ENCODE peak calls at places on chromosomes 13 and 19, in four cellular contexts. G is effector CD4-positive, alpha-beta T cell; O is NCI-H187 treated with DMSO at 0.1 percent for 48 hours; Y is NCI-H2081 treated with DMSO at 0.1 percent for 48 hours. P is an unnamed sample.

GRCh38 chr19:3932931-3933810 is at the start of gene NMRK2:
- DNase-seq in G (no peak), Y (no peak), O (no peak), P (no peak)

GRCh38 chr13:102693781-102694180 is 1.1 kb downstream of the METTL21C start:
- DNase-seq in G (no peak), Y (no peak), O (no peak), P (no peak)

GRCh38 chr19:56538254-56538760 is 441 bp upstream of the ZFP28 start:
- DNase-seq in G (peak), Y (peak), O (no peak), P (peak)

GRCh38 chr19:54572696-54573311 is 786 bp upstream of the LILRA2 start:
- DNase-seq in O (no peak), Y (no peak), G (no peak), P (no peak)

GRCh38 chr13:42593719-42594012 is 19.7 kb downstream of the TNFSF11 start:
- DNase-seq in O (no peak), G (no peak), Y (no peak), P (no peak)

GRCh38 chr13:113837554-113838355 is 26.1 kb downstream of the GAS6 start:
- DNase-seq in G (no peak), O (no peak), Y (no peak), P (no peak)

GRCh38 chr19:53467503-53468262 is at the start of gene ZNF813:
- DNase-seq in Y (no peak), G (peak), O (peak), P (peak)

GRCh38 chr19:40143612-40144011 is 47.6 kb upstream of the MAP3K10 start:
- DNase-seq in O (no peak), Y (no peak), G (no peak), P (peak)

GRCh38 chr19:49338023-49338677 is 2.9 kb downstream of the CD37 start:
- DNase-seq in G (no peak), Y (no peak), O (no peak), P (no peak)

GRCh38 chr13:98041081-98041820 is 87.8 kb downstream of the IPO5 start:
- DNase-seq in G (no peak), Y (no peak), O (no peak), P (no peak)

GRCh38 chr19:51131780-51132680 is 7.3 kb downstream of the SIGLEC9 start:
- DNase-seq in Y (no peak), O (no peak), G (no peak), P (no peak)

GRCh38 chr13:46964789-46965527 is 68.1 kb upstream of the HTR2A start:
- DNase-seq in Y (no peak), G (no peak), O (no peak), P (no peak)

GRCh38 chr19:42332059-42332458 is 6.6 kb downstream of the MEGF8 start:
- DNase-seq in G (no peak), O (no peak), Y (no peak), P (no peak)

GRCh38 chr13:42569576-42570344 is 4.2 kb upstream of the TNFSF11 start:
- DNase-seq in Y (no peak), G (no peak), O (no peak), P (no peak)

GRCh38 chr13:46845146-46845545 is 48.2 kb upstream of the ESD start:
- DNase-seq in Y (no peak), O (no peak), G (no peak), P (no peak)

GRCh38 chr13:51317262-51317661 is 22.2 kb upstream of the SERPINE3 start:
- DNase-seq in Y (no peak), G (no peak), O (no peak), P (no peak)

GRCh38 chr13:99756281-99756680 is 215.3 kb downstream of the ZIC5 start:
- DNase-seq in O (no peak), Y (no peak), G (no peak), P (no peak)

GRCh38 chr19:53532362-53532761 is 5.6 kb upstream of the ZNF331 start:
- DNase-seq in G (no peak), O (no peak), Y (no peak), P (no peak)

GRCh38 chr19:37763488-37763887 is 15.9 kb downstream of the ZNF573 start:
- DNase-seq in G (no peak), Y (no peak), O (no peak), P (no peak)

GRCh38 chr13:80047406-80047805 is 293.5 kb downstream of the SPRY2 start:
- DNase-seq in O (no peak), Y (no peak), G (no peak), P (no peak)

GRCh38 chr13:31756346-31756745 is 17.0 kb downstream of the RXFP2 start:
- DNase-seq in G (no peak), O (no peak), Y (no peak), P (no peak)

GRCh38 chr19:54160182-54160811 is 776 bp upstream of the LENG1 start:
- DNase-seq in Y (no peak), O (no peak), G (no peak), P (no peak)

GRCh38 chr19:56864443-56865125 is 24.1 kb upstream of the PEG3 start:
- DNase-seq in Y (no peak), O (no peak), G (no peak), P (no peak)

GRCh38 chr13:76641056-76641455 is 245.1 kb downstream of the KCTD12 start:
- DNase-seq in Y (no peak), O (no peak), G (no peak), P (no peak)

GRCh38 chr19:30665449-30665848 is 293.3 kb downstream of the ZNF536 start:
- DNase-seq in Y (no peak), G (no peak), O (no peak), P (no peak)

GRCh38 chr13:38670627-38671026 is 16.2 kb upstream of the FREM2 start:
- DNase-seq in G (no peak), O (no peak), Y (no peak), P (no peak)

GRCh38 chr13:31638577-31638976 is 100.7 kb upstream of the RXFP2 start:
- DNase-seq in O (no peak), G (no peak), Y (no peak), P (no peak)

GRCh38 chr19:43607238-43608205 is 4.4 kb upstream of the SRRM5 start:
- DNase-seq in O (no peak), G (no peak), Y (no peak), P (no peak)

GRCh38 chr13:53782400-53783030 is 753.9 kb downstream of the OLFM4 start:
- DNase-seq in Y (peak), O (peak), G (no peak), P (peak)

GRCh38 chr13:105139048-105139379 is 1396.4 kb downstream of the EFNB2 start:
- DNase-seq in O (no peak), Y (no peak), G (no peak), P (no peak)

GRCh38 chr13:37966266-37966665 is 96.7 kb upstream of the TRPC4 start:
- DNase-seq in Y (no peak), O (no peak), G (no peak), P (no peak)

GRCh38 chr13:57640582-57640981 is 9.0 kb downstream of the PCDH17 start:
- DNase-seq in O (no peak), G (no peak), Y (no peak), P (no peak)

GRCh38 chr19:42528354-42529247 is at the start of gene CEACAM1:
- DNase-seq in G (peak), Y (no peak), O (no peak), P (peak)

GRCh38 chr19:33368074-33368864 is 5.2 kb upstream of the CEBPG start:
- DNase-seq in Y (no peak), G (no peak), O (no peak), P (no peak)